ENCODE peak calls at places on chromosomes 1 and 21, in six cellular contexts. H is CD8-positive, alpha-beta T cell; D is NB4; R is PC-3; B is upper lobe of right lung; K is pancreas. O is an unnamed sample.

GRCh38 chr1:240001177-240001740 is 90.4 kb upstream of the FMN2 start:
- DNase-seq in H (no peak), D (no peak), R (peak; percentile 25), B (no peak), K (no peak), O (no peak)

GRCh38 chr1:3618576-3618903 is 6.3 kb upstream of the TPRG1L start:
- DNase-seq in H (no peak), D (no peak), R (no peak), B (no peak), K (peak; percentile 58), O (no peak)

GRCh38 chr21:27290020-27290419 is 323.1 kb upstream of the ADAMTS5 start:
- DNase-seq in H (no peak), D (no peak), R (no peak), B (no peak), K (no peak), O (no peak)

GRCh38 chr1:242468749-242469148 is 55.7 kb downstream of the PLD5 start:
- DNase-seq in H (no peak), D (no peak), R (peak; percentile 21), B (no peak), K (no peak), O (no peak)

GRCh38 chr1:180606109-180606508 is 25.7 kb upstream of the XPR1 start:
- DNase-seq in H (no peak), D (no peak), R (no peak), B (no peak), K (no peak), O (no peak)

GRCh38 chr1:155645648-155646047 is 35.6 kb downstream of the MSTO1 start:
- DNase-seq in H (no peak), D (peak; percentile 16), R (no peak), B (no peak), K (no peak), O (peak; percentile 58)

GRCh38 chr21:27505516-27505915 is 538.6 kb upstream of the ADAMTS5 start:
- DNase-seq in H (no peak), D (no peak), R (no peak), B (no peak), K (no peak), O (peak; percentile 95)

GRCh38 chr1:26775666-26776065 is 12.1 kb upstream of the PIGV start:
- DNase-seq in H (no peak), D (no peak), R (no peak), B (no peak), K (no peak), O (no peak)

GRCh38 chr1:169466259-169467230 is 19.2 kb downstream of the SLC19A2 start:
- DNase-seq in H (no peak), D (peak; percentile 50), R (peak; percentile 75), B (no peak), K (no peak), O (peak; percentile 69)

GRCh38 chr21:44941567-44941966 is 1.7 kb downstream of the SLX9 start:
- DNase-seq in H (no peak), D (no peak), R (no peak), B (peak; percentile 54), K (no peak), O (no peak)

GRCh38 chr1:3530086-3530930 is 75.8 kb downstream of the ARHGEF16 start:
- DNase-seq in H (no peak), D (no peak), R (peak; percentile 57), B (no peak), K (no peak), O (peak; percentile 37)

GRCh38 chr1:85289207-85289847 is 12.9 kb upstream of the BCL10 start:
- DNase-seq in H (no peak), D (peak; percentile 73), R (peak; percentile 97), B (no peak), K (no peak), O (peak; percentile 84)

GRCh38 chr1:243443557-243443956 is 187.7 kb downstream of the SDCCAG8 start:
- DNase-seq in H (no peak), D (no peak), R (no peak), B (no peak), K (no peak), O (no peak)

GRCh38 chr1:109782514-109782913 is 18.8 kb upstream of the EPS8L3 start:
- DNase-seq in H (no peak), D (no peak), R (no peak), B (no peak), K (peak; percentile 11), O (peak; percentile 86)

GRCh38 chr1:210796421-210796820 is 337.5 kb downstream of the KCNH1 start:
- DNase-seq in H (no peak), D (no peak), R (no peak), B (no peak), K (no peak), O (no peak)

GRCh38 chr1:109298666-109299086 is 8.1 kb downstream of the MYBPHL start:
- DNase-seq in H (no peak), D (no peak), R (peak; percentile 11), B (peak; percentile 78), K (no peak), O (no peak)

GRCh38 chr1:235417101-235417697 is 50.0 kb downstream of the TBCE start:
- DNase-seq in H (peak; percentile 41), D (peak; percentile 72), R (peak; percentile 72), B (no peak), K (no peak), O (peak; percentile 93)

DNA sequence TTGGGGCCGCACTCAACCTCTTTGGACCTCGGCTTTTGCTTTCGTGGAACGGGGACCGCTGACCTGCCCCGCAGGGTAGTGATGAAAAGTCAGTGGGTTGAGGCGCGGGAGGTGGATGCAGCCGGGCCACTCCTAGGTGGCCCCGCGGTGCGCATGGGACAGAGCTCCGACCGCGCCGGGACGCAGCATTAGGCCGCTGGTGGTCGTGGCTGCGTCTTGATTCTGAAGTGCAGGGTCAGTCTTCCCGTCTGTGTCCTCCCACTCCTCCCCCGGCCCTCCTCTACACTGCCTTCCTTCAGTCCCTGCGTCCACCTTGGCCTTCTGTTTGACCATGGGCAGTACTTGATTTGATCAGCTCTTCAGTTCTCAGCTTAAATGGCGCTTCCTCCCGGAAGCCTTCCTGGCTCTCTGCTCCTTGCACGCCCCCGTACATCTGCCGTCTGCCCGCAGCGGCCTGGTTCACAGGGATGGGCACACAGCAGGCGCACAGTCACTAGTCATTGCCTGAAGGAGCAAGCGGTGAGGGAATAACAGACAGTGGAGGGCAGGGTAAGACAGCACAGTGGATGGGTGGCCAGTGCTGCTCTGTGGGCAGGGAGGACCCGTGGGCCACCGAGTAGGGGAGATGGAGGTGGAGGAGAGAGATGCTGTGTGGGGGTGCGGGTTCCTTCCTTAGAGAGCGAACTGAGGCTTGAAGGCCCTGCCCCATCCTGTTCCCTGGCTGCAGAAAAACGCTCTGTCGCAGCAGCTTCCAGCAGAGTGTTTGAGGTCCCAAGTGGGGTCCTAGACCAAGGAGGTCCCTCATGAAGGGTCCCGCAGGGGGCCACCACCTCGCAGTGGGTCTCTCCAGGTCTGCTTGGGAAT is 690 bp downstream of the THEMIS2 start:
- DNase-seq in H (peak; percentile 36), D (peak; percentile 56), R (no peak), B (peak; percentile 71), K (peak; percentile 40), O (no peak)
- H3K4me3 ChIP-seq in H (peak overlapping the region; percentile 83), D (peak overlapping the region; percentile 69), R (peak overlapping the region; percentile 67), B (peak overlapping the region; percentile 75), K (peak overlapping the region; percentile 42), O (peak overlapping the region; percentile 69)

GRCh38 chr1:42807056-42807668 is 9.8 kb upstream of the ERMAP start:
- DNase-seq in H (no peak), D (no peak), R (no peak), B (no peak), K (no peak), O (no peak)
- TF ChIP-seq CTCF in H (no peak), D (no peak), R (no peak), B (no peak), K (no peak), O (no peak)

GRCh38 chr21:42553435-42553834 is 39.8 kb downstream of the SLC37A1 start:
- DNase-seq in H (no peak), D (no peak), R (no peak), B (peak; percentile 3), K (no peak), O (peak; percentile 13)
- H3K4me3 ChIP-seq in H (no peak overlapping the region), D (no peak overlapping the region), R (no peak overlapping the region), B (no peak overlapping the region), K (no peak overlapping the region), O (no peak overlapping the region)

DNA sequence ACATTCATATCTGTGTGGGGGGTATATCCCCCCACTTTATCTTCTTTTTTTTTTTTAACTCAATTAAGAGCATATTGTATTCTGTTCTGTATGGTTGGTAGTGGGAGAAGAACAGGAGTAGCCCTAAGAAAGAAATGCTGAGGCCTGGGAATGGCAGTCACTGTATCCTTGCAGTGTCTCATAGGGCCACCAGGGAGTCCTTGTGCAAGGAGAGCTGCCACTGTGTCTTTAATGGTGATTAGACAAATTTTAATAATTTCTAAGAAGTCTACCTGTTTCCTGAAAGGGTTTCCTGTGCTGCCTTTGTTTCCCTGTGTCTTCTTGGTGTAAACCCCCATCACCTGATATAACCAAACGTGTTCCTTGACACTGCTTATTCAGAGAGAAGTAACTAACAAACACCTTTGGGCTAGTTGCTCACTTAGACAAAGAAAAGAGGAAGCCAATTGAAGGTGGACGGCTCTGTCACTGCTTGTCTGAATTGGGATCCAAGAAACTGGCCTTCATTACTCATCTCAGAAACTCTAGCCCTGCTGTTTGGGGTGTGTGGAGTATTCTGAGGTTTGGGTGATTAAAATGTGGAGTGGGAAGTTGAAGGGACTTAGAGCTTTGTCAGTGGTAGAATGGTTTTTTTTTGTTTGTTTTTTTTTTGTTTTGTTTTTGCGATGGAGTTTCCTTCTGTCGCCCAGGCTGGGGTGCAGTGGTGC is 15.2 kb downstream of the GIPC2 start:
- DNase-seq in H (no peak), D (peak; percentile 18), R (no peak), B (no peak), K (no peak), O (no peak)
- TF ChIP-seq CTCF in H (no peak), D (no peak), R (peak; percentile 30), B (no peak), K (no peak), O (no peak)

DNA sequence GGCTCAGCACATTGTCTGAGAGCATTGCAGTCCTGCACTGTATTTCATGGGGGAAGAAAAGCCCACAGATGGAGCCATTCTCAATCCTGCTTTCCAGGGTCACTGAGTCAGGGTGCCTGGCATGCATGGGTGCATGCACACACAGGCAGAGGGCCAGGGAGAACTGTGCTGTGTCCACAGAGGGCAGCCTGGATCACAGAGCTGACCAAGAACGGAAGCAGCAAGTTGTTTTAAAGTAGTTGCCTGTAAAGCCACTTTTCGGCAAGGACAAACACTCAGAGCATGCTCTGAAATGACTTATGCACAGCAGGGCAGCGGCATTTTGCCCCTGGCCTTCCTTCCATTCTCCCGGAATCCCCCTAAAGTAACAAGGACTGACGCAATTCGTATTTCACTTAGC is 3.6 kb downstream of the ERG start:
- DNase-seq in H (no peak), D (no peak), R (no peak), B (no peak), K (no peak), O (no peak)
- H3K4me3 ChIP-seq in H (no peak overlapping the region), D (no peak overlapping the region), R (no peak overlapping the region), B (peak overlapping the region; percentile 52), K (no peak overlapping the region), O (no peak overlapping the region)

GRCh38 chr1:226403522-226404034 is 4.3 kb downstream of the PARP1 start:
- DNase-seq in H (no peak), D (peak; percentile 20), R (peak; percentile 38), B (no peak), K (no peak), O (no peak)
- TF ChIP-seq CTCF in H (no peak), D (peak; percentile 2), R (peak; percentile 51), B (no peak), K (no peak), O (peak; percentile 46)

O was measured in fibroblast of the aortic adventitia.